ENCODE peak calls at places on chromosomes 4 and X, in nine cellular contexts. L is spleen, V is endothelial cell, B is lower leg skin, S is coronary artery, A is adrenal gland, G is right atrium auricular region, M is stomach, N is right lobe of liver. Q is an unnamed sample.

GRCh38 chrX:124401696-124402095 is 55.3 kb downstream of the SH2D1A start:
- DNase-seq in L (no peak), V (no peak), B (no peak), S (no peak), A (no peak), G (no peak), M (no peak), N (no peak), Q (no peak)

GRCh38 chr4:87931932-87932331 is 43.6 kb upstream of the SPP1 start:
- DNase-seq in L (no peak), V (no peak), B (no peak), S (no peak), A (no peak), G (no peak), M (no peak), N (no peak), Q (no peak)

GRCh38 chr4:152307669-152308068 is 228.2 kb downstream of the FBXW7 start:
- DNase-seq in L (no peak), V (no peak), B (no peak), S (no peak), A (no peak), G (no peak), M (no peak), N (no peak), Q (no peak)

GRCh38 chr4:142566780-142567179 is 279.3 kb downstream of the INPP4B start:
- DNase-seq in L (no peak), V (no peak), B (no peak), S (no peak), A (no peak), G (no peak), M (no peak), N (no peak), Q (no peak)

GRCh38 chr4:123345132-123345923 is 51.3 kb upstream of the SPRY1 start:
- DNase-seq in L (no peak), V (no peak), B (no peak), S (no peak), A (no peak), G (no peak), M (no peak), N (no peak), Q (no peak)

GRCh38 chr4:40596522-40596921 is 33.1 kb downstream of the RBM47 start:
- DNase-seq in L (no peak), V (no peak), B (no peak), S (no peak), A (no peak), G (no peak), M (no peak), N (no peak), Q (no peak)

GRCh38 chr4:112975567-112976355 is 73.7 kb upstream of the ANK2 start:
- DNase-seq in L (no peak), V (no peak), B (no peak), S (no peak), A (no peak), G (no peak), M (no peak), N (no peak), Q (no peak)

GRCh38 chr4:118973295-118973694 is 84.6 kb downstream of the SYNPO2 start:
- DNase-seq in L (no peak), V (no peak), B (no peak), S (no peak), A (no peak), G (no peak), M (no peak), N (no peak), Q (no peak)

GRCh38 chrX:102067966-102068723 is 57.3 kb upstream of the TCEAL2 start:
- DNase-seq in L (no peak), V (peak), B (no peak), S (no peak), A (peak), G (no peak), M (no peak), N (no peak), Q (no peak)

GRCh38 chr4:23278845-23279244 is 586.1 kb downstream of the GBA3 start:
- DNase-seq in L (no peak), V (no peak), B (no peak), S (no peak), A (no peak), G (no peak), M (no peak), N (no peak), Q (no peak)

GRCh38 chr4:119087121-119087520 is 48.5 kb upstream of the MYOZ2 start:
- DNase-seq in L (no peak), V (no peak), B (no peak), S (no peak), A (no peak), G (no peak), M (no peak), N (no peak), Q (no peak)

GRCh38 chr4:7358100-7358735 is 76.5 kb downstream of the PSAPL1 start:
- DNase-seq in L (no peak), V (no peak), B (peak), S (no peak), A (peak), G (no peak), M (peak), N (no peak), Q (no peak)

GRCh38 chr4:109041463-109041862 is 261.0 kb downstream of the COL25A1 start:
- DNase-seq in L (no peak), V (no peak), B (no peak), S (no peak), A (no peak), G (no peak), M (no peak), N (no peak), Q (no peak)

GRCh38 chr4:156303708-156304107 is 350.0 kb upstream of the CTSO start:
- DNase-seq in L (no peak), V (no peak), B (no peak), S (no peak), A (no peak), G (no peak), M (no peak), N (no peak), Q (no peak)

GRCh38 chr4:137545461-137545861 is 13.2 kb upstream of the PCDH18 start:
- DNase-seq in L (no peak), V (no peak), B (peak), S (no peak), A (no peak), G (no peak), M (no peak), N (no peak), Q (no peak)

GRCh38 chr4:135718019-135718418 is 1516.4 kb upstream of the PABPC4L start:
- DNase-seq in L (no peak), V (no peak), B (no peak), S (no peak), A (no peak), G (no peak), M (no peak), N (no peak), Q (no peak)

GRCh38 chrX:9341305-9342201 is 123.3 kb upstream of the TBL1X start:
- DNase-seq in L (peak), V (no peak), B (peak), S (no peak), A (peak), G (peak), M (peak), N (peak), Q (no peak)

GRCh38 chr4:72473434-72473900 is 95.6 kb downstream of the ADAMTS3 start:
- DNase-seq in L (no peak), V (no peak), B (no peak), S (no peak), A (no peak), G (no peak), M (no peak), N (no peak), Q (no peak)

GRCh38 chr4:53702334-53703266 is 111.3 kb upstream of the LNX1 start:
- DNase-seq in L (peak), V (no peak), B (peak), S (peak), A (peak), G (peak), M (peak), N (peak), Q (peak)

GRCh38 chrX:6363193-6363592 is 134.5 kb upstream of the NLGN4X start:
- DNase-seq in L (no peak), V (no peak), B (no peak), S (no peak), A (no peak), G (no peak), M (no peak), N (no peak), Q (no peak)

GRCh38 chrX:21926527-21927278 is 13.8 kb upstream of the SMS start:
- DNase-seq in L (no peak), V (no peak), B (no peak), S (no peak), A (no peak), G (no peak), M (no peak), N (no peak), Q (no peak)

GRCh38 chr4:98996056-98996941 is 778 bp downstream of the METAP1 start:
- DNase-seq in L (no peak), V (no peak), B (no peak), S (no peak), A (no peak), G (no peak), M (no peak), N (peak), Q (no peak)

GRCh38 chr4:77734928-77735327 is 84.2 kb downstream of the CNOT6L start:
- DNase-seq in L (no peak), V (no peak), B (no peak), S (no peak), A (no peak), G (no peak), M (no peak), N (no peak), Q (no peak)

GRCh38 chr4:25290490-25291067 is 22.0 kb upstream of the ZCCHC4 start:
- DNase-seq in L (no peak), V (no peak), B (no peak), S (no peak), A (no peak), G (no peak), M (no peak), N (no peak), Q (no peak)

GRCh38 chr4:184096561-184097239 is 121.0 kb downstream of the ENPP6 start:
- DNase-seq in L (no peak), V (no peak), B (no peak), S (no peak), A (peak), G (no peak), M (no peak), N (no peak), Q (no peak)

GRCh38 chr4:39435875-39436563 is 22.7 kb downstream of the RPL9 start:
- DNase-seq in L (no peak), V (no peak), B (no peak), S (no peak), A (no peak), G (no peak), M (no peak), N (no peak), Q (no peak)

GRCh38 chr4:76499461-76499860 is 64.4 kb downstream of the SHROOM3 start:
- DNase-seq in L (peak), V (no peak), B (no peak), S (no peak), A (no peak), G (no peak), M (no peak), N (no peak), Q (no peak)

GRCh38 chr4:72119946-72120345 is 88.1 kb downstream of the NPFFR2 start:
- DNase-seq in L (no peak), V (no peak), B (no peak), S (no peak), A (no peak), G (no peak), M (no peak), N (no peak), Q (no peak)

GRCh38 chrX:20204354-20204753 is 62.4 kb downstream of the RPS6KA3 start:
- DNase-seq in L (no peak), V (no peak), B (no peak), S (no peak), A (no peak), G (no peak), M (no peak), N (no peak), Q (no peak)

GRCh38 chrX:41259516-41259915 is 74.4 kb upstream of the DDX3X start:
- DNase-seq in L (no peak), V (no peak), B (no peak), S (no peak), A (no peak), G (no peak), M (no peak), N (no peak), Q (no peak)

GRCh38 chr4:6987566-6987920 is 55.6 kb upstream of the TADA2B start:
- DNase-seq in L (no peak), V (no peak), B (peak), S (no peak), A (no peak), G (peak), M (no peak), N (no peak), Q (no peak)

GRCh38 chr4:152691761-152692160 is 12.0 kb upstream of the TMEM154 start:
- DNase-seq in L (no peak), V (no peak), B (no peak), S (no peak), A (no peak), G (no peak), M (no peak), N (no peak), Q (no peak)

GRCh38 chrX:24241822-24242648 is 71.8 kb downstream of the SUPT20HL2 start:
- DNase-seq in L (no peak), V (no peak), B (no peak), S (no peak), A (peak), G (no peak), M (no peak), N (no peak), Q (no peak)

GRCh38 chr4:10893417-10893816 is 208.8 kb upstream of the CLNK start:
- DNase-seq in L (no peak), V (no peak), B (no peak), S (no peak), A (no peak), G (no peak), M (no peak), N (no peak), Q (no peak)
- TF ChIP-seq CTCF in L (peak), V (no peak), B (no peak), S (no peak), A (peak), G (peak), M (no peak), N (no peak), Q (peak)

GRCh38 chrX:133401539-133401938 is 13.8 kb downstream of the GPC4 start:
- DNase-seq in L (no peak), V (no peak), B (no peak), S (no peak), A (no peak), G (no peak), M (no peak), N (no peak), Q (no peak)
- TF ChIP-seq CTCF in L (no peak), V (no peak), B (no peak), S (no peak), A (no peak), G (no peak), M (no peak), N (no peak), Q (no peak)

DNA sequence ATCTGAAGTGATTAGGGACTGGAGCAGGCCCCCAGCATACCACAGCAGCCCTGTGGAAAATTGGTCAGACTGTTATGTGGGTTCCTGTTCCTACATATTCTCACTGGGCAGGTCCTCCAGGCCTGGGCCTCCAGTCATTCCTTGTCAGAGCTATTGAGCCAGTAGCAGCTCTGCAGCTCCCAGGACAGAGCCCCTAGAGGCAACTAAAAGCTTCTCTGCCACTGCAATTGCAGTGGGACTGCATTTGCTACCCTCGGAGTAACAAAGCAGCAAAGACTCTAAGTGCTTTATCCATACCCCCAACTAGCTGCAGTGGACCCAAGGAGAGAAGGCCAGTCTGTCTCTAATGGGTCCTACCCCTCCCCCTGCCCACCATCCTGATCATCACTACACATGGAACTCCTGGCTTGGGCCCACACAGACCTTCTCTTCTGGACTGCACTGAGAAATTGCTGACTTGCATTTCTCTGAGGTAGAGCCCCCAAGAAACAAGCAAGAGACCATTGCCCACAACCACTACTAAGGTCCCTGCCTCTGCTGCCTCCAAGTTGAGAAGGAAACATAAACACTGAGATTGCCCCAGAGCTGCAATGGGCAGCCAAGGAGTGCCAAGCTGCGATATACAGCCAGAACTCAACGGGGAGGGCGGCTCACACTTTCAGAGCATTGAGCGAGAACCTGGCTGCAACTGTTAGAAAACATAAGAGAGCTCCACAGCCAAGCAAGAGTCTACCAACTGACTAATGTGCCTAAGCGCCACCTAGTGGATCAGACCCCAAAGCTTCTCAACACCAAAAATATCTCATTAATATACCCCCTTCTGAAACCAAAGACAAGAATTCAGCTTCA is 738.7 kb upstream of the NDST4 start:
- DNase-seq in L (peak), V (peak), B (no peak), S (no peak), A (peak), G (no peak), M (peak), N (peak), Q (no peak)
- TF ChIP-seq CTCF in L (peak), V (peak), B (no peak), S (no peak), A (peak), G (no peak), M (peak), N (peak), Q (peak)

DNA sequence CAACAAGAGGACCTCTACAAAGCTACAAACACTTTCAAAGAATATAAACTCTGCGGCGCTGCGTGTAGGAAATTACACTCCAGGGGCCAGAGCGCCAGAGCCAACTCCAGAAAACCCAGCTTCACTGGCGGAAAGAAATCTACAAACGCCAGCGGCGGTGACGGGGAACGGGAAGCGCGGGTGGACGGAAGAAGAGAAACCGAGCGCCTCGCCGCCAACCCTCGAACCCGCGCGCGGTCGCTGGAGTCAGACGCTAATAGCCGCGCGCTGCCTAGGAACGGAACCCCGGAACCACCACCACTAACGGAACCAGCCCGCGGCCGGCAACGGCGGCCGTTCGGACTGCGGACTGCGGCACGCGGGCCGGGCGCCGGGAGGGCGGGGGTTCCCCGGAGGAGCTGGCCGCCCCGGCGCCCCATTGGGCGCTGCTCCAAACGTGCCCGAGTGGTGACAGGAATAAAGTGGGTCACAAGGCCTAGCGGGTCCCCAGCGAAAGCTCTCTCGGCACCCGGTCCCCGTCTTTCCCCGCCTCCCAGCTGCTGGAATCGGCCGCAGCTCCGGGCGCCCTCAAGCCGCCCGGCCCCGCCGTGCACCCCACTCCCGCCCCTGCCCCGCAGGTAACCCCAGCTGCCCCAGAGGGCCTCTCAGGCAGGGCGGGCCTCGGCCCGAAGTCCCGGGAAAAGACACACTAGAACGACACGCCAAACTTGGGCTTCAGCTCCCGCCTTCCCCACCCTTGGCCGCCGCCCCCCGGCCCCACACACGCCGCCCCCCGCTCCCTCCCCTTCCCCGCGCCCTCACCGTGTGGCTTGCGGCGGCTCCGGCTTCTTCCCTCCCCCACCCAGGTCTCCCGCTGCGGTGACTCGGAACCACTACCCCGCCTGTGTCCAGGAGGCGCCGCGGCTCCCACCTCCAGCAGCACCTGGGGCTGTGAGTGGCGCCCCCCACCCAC is 752 bp downstream of the CLOCK start:
- DNase-seq in L (peak), V (peak), B (peak), S (peak), A (peak), G (peak), M (peak), N (peak), Q (peak)
- TF ChIP-seq CTCF in L (no peak), V (no peak), B (no peak), S (no peak), A (no peak), G (no peak), M (no peak), N (no peak), Q (no peak)

GRCh38 chrX:134020910-134021309 is 35.5 kb upstream of the GPC3 start:
- DNase-seq in L (no peak), V (no peak), B (no peak), S (no peak), A (no peak), G (no peak), M (no peak), N (no peak), Q (no peak)
- TF ChIP-seq CTCF in L (no peak), V (no peak), B (no peak), S (no peak), A (no peak), G (no peak), M (no peak), N (peak), Q (peak)

GRCh38 chr4:178632415-178632814 is 1190.2 kb upstream of the AGA start:
- DNase-seq in L (no peak), V (no peak), B (no peak), S (no peak), A (no peak), G (no peak), M (no peak), N (no peak), Q (no peak)

DNA sequence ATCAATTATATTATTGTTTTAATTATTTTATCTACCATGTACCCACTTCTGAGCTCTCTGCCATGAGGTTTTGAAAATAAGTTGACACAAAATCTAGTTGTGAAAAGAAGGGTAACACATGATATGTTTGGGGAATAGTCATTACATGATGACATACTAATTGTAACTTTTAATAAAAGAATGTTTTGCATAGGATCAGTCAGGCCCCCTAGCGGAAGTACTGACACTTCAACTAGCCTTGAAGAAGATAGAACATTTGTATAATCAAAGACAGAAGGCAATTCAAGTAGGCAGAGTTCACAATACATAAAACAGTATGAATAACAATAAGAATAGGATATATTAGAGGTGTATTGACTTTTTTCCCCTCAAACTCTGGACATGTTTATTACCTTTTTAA is 1191.0 kb upstream of the AGA start:
- DNase-seq in L (no peak), V (no peak), B (no peak), S (no peak), A (no peak), G (no peak), M (no peak), N (no peak), Q (no peak)
- TF ChIP-seq CTCF in L (no peak), V (peak), B (no peak), S (no peak), A (no peak), G (no peak), M (no peak), N (peak), Q (no peak)